ENCODE peak calls at places on chromosome 1, in seven cellular contexts. F, X, D, W, H, P and J are unnamed samples. For H3K4me1, the result is how much of the 10 kb centered on the place peaks cover.

GRCh38 chr1:109750920-109751319 is 10.1 kb upstream of the GSTM3 start:
- DNase-seq in F (no peak), X (no peak), D (no peak), W (no peak), H (no peak), P (no peak), J (no peak)

GRCh38 chr1:29475256-29475800 is 239.0 kb downstream of the PTPRU start:
- DNase-seq in F (peak), X (no peak), D (no peak), W (no peak), H (no peak), P (no peak), J (no peak)

GRCh38 chr1:25825605-25826004 is 5.9 kb downstream of the MTFR1L start:
- DNase-seq in F (no peak), X (no peak), D (no peak), W (no peak), H (no peak), P (no peak), J (no peak)

GRCh38 chr1:195096051-195096521 is 1512.2 kb downstream of the KCNT2 start:
- DNase-seq in F (peak), X (no peak), D (no peak), W (no peak), H (no peak), P (no peak), J (no peak)

GRCh38 chr1:109499661-109500536 is 6.0 kb downstream of the CYB561D1 start:
- DNase-seq in F (peak), X (peak), D (peak), W (peak), H (peak), P (no peak), J (peak)

GRCh38 chr1:203534526-203534925 is 40.6 kb downstream of the OPTC start:
- DNase-seq in F (no peak), X (no peak), D (no peak), W (no peak), H (peak), P (peak), J (peak)

GRCh38 chr1:229378586-229379442 is 36.0 kb upstream of the CCSAP start:
- DNase-seq in F (no peak), X (no peak), D (no peak), W (peak), H (no peak), P (no peak), J (no peak)

GRCh38 chr1:78483903-78484302 is 6.9 kb upstream of the PTGFR start:
- DNase-seq in F (peak), X (no peak), D (no peak), W (peak), H (no peak), P (no peak), J (no peak)

GRCh38 chr1:109931189-109931672 is 20.6 kb downstream of the CSF1 start:
- DNase-seq in F (peak), X (peak), D (no peak), W (peak), H (peak), P (peak), J (peak)

GRCh38 chr1:23018661-23019093 is 591 bp upstream of the KDM1A start:
- DNase-seq in F (no peak), X (no peak), D (no peak), W (no peak), H (no peak), P (no peak), J (no peak)

GRCh38 chr1:204268101-204268500 is 54.3 kb upstream of the GOLT1A start:
- DNase-seq in F (no peak), X (no peak), D (no peak), W (no peak), H (no peak), P (no peak), J (peak)

GRCh38 chr1:164613176-164613575 is 54.2 kb downstream of the PBX1 start:
- DNase-seq in F (no peak), X (no peak), D (no peak), W (peak), H (peak), P (no peak), J (no peak)

GRCh38 chr1:203805689-203806088 is 10.3 kb downstream of the ZBED6 start:
- DNase-seq in F (no peak), X (no peak), D (no peak), W (no peak), H (no peak), P (no peak), J (no peak)

GRCh38 chr1:229231754-229232119 is 39.2 kb upstream of the RAB4A start:
- DNase-seq in F (no peak), X (no peak), D (no peak), W (no peak), H (no peak), P (no peak), J (no peak)

GRCh38 chr1:63917571-63918394 is 144.0 kb downstream of the ROR1 start:
- DNase-seq in F (peak), X (no peak), D (no peak), W (peak), H (no peak), P (no peak), J (no peak)

GRCh38 chr1:84379128-84379527 is 19.2 kb upstream of the DNASE2B start:
- DNase-seq in F (no peak), X (no peak), D (no peak), W (no peak), H (no peak), P (no peak), J (no peak)

GRCh38 chr1:7149080-7149838 is 364.0 kb downstream of the CAMTA1 start:
- DNase-seq in F (peak), X (peak), D (no peak), W (peak), H (no peak), P (peak), J (peak)
- H3K4me3 ChIP-seq in F (no peak), X (no peak), D (no peak), W (no peak), H (no peak), P (peak), J (no peak)

DNA sequence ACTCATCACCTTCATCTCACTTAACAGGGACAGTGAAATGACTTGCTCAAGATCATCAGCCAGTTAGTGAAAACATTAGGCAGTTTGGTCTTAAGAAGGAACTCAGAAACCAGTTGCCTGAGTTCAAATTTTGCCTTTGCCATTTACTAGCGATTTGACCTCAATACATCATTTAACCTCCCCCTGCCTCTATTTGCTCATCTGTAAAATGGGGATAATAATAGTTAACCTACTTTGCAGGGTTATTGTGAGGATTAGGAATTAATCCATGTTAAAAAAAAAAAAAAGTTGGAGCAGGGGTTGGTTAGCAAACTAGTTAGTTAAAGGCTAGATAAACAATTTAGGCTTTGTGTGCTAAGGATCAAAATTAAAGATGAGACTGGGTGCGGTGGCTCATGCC is 10.6 kb upstream of the TACSTD2 start:
- DNase-seq in F (no peak), X (no peak), D (no peak), W (no peak), H (no peak), P (no peak), J (no peak)
- H3K4me1 ChIP-seq in F (under half), X (under half), D (under half), W (under half), H (under half), P (under half), J (under half)

DNA sequence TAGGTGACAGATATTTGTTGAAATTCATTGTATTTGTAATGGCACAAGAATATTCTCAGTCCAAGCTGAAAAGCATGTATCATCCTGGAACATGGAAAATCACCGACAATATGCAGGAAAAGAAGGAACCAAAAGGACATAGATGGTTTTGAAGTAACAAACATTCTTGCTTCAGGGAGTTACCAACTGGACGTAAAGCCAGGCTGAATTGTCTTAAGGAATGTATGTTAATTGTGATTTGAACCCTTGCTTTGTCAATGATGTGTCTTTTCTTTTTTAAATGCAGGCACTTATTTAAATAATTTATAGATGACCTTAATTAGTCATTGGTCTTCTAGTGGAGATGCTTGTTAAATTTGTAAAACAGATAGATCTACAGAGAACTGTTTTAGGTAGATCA is 489.4 kb upstream of the ZP4 start:
- DNase-seq in F (no peak), X (no peak), D (no peak), W (no peak), H (no peak), P (no peak), J (no peak)
- H3K4me3 ChIP-seq in F (no peak), X (no peak), D (no peak), W (no peak), H (no peak), P (no peak), J (no peak)

DNA sequence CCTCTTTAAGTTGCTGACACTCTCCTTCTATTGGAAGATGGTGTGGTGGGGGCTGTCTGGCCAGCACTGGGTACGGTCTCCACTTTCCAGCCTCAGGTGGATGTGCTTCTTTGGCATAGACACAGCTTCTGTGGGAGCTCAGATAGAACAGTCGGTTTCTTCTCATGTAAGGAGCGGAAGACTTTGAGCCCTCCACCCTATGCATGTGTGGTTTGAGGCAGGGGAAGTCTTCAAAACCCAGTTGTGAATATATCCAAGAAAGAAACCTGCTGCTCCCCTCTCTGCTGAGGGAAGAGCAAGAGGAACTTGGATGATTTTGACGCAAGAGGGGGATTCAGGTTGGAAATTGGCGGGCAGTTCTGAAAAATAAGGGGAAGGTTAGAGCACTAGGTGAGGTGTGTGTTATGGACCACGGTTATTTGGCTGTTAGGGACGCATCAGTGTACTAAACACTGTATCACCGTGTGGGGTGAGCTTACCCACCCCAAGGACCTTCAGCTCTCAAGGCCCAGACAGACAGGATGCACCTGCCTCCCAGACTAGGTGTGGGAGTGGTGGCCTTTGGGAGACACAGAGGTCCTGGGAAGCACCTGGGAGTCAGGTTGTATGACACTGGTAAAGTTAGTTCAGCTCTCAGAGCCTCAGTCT is 36.2 kb downstream of the IL6R start:
- DNase-seq in F (no peak), X (no peak), D (no peak), W (no peak), H (no peak), P (no peak), J (no peak)
- H3K4me1 ChIP-seq in F (under half), X (under half), D (under half), W (under half), H (under half), P (under half), J (under half)

DNA sequence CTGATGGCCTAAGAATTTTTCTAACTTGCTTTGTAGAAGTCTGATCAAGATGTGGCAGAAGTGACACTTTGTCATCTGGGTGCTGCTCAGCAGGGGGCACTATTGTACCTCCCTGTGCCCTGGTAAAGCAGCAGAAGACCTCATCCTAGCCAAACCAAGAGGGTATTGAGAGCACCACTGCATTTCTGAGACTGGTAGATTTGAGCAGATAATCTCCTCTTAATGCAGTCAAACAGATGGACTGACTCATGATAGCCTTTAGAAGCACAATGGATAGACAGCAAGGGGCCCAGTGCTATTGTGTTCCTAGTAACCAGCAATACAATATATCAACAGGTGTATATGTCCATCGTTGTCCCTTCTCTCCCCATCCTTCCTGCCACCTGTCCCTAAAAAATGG is 5.7 kb downstream of the TPM3 start:
- DNase-seq in F (peak), X (peak), D (peak), W (peak), H (peak), P (peak), J (peak)
- H3K4me3 ChIP-seq in F (peak), X (no peak), D (no peak), W (no peak), H (no peak), P (peak), J (no peak)